ENCODE peak calls at places on chromosomes 6 and 20, in eight cellular contexts. One of them, this sample, is unnamed. For H3K4me1, the result is how much of the 10 kb centered on the place peaks cover.

GRCh38 chr20:63626424-63627128 is at the start of gene GMEB2:
- DNase-seq in left ventricle myocardium inferior: peak
- DNase-seq in GM23248: no peak
- DNase-seq in psoas muscle: peak
- DNase-seq in fibroblast of lung: no peak
- DNase-seq in colonic mucosa: peak
- DNase-seq in tibial nerve: peak
- DNase-seq in heart right ventricle: peak
- DNase-seq in this sample: peak

GRCh38 chr20:4358566-4358965 is 343.2 kb upstream of the RNF24 start:
- DNase-seq in heart right ventricle: no peak
- DNase-seq in fibroblast of lung: no peak
- DNase-seq in tibial nerve: no peak
- DNase-seq in colonic mucosa: no peak
- DNase-seq in GM23248: no peak
- DNase-seq in left ventricle myocardium inferior: no peak
- DNase-seq in psoas muscle: no peak
- DNase-seq in this sample: peak

GRCh38 chr20:22928679-22929078 is 106.4 kb upstream of the SSTR4 start:
- DNase-seq in psoas muscle: no peak
- DNase-seq in GM23248: no peak
- DNase-seq in tibial nerve: no peak
- DNase-seq in left ventricle myocardium inferior: no peak
- DNase-seq in colonic mucosa: no peak
- DNase-seq in fibroblast of lung: no peak
- DNase-seq in heart right ventricle: no peak
- DNase-seq in this sample: no peak

GRCh38 chr6:39079726-39080125 is 31.1 kb downstream of the GLP1R start:
- DNase-seq in tibial nerve: no peak
- DNase-seq in GM23248: no peak
- DNase-seq in heart right ventricle: no peak
- DNase-seq in colonic mucosa: no peak
- DNase-seq in left ventricle myocardium inferior: no peak
- DNase-seq in fibroblast of lung: no peak
- DNase-seq in psoas muscle: no peak
- DNase-seq in this sample: no peak

GRCh38 chr20:61303675-61304074 is 51.6 kb downstream of the CDH4 start:
- DNase-seq in left ventricle myocardium inferior: no peak
- DNase-seq in psoas muscle: no peak
- DNase-seq in tibial nerve: no peak
- DNase-seq in fibroblast of lung: no peak
- DNase-seq in heart right ventricle: no peak
- DNase-seq in GM23248: no peak
- DNase-seq in colonic mucosa: no peak
- DNase-seq in this sample: no peak

GRCh38 chr20:45343867-45344721 is 4.1 kb downstream of the SDC4 start:
- DNase-seq in left ventricle myocardium inferior: no peak
- DNase-seq in tibial nerve: no peak
- DNase-seq in colonic mucosa: peak
- DNase-seq in heart right ventricle: no peak
- DNase-seq in psoas muscle: peak
- DNase-seq in fibroblast of lung: peak
- DNase-seq in GM23248: peak
- DNase-seq in this sample: no peak

GRCh38 chr6:169833258-169833794 is 81.9 kb downstream of the ERMARD start:
- DNase-seq in heart right ventricle: no peak
- DNase-seq in left ventricle myocardium inferior: no peak
- DNase-seq in psoas muscle: no peak
- DNase-seq in colonic mucosa: no peak
- DNase-seq in tibial nerve: no peak
- DNase-seq in GM23248: peak
- DNase-seq in fibroblast of lung: no peak
- DNase-seq in this sample: no peak

GRCh38 chr6:146544783-146545182 is 1.1 kb downstream of the RAB32 start:
- DNase-seq in GM23248: peak
- DNase-seq in left ventricle myocardium inferior: no peak
- DNase-seq in psoas muscle: no peak
- DNase-seq in fibroblast of lung: peak
- DNase-seq in colonic mucosa: peak
- DNase-seq in tibial nerve: no peak
- DNase-seq in heart right ventricle: no peak
- DNase-seq in this sample: peak

GRCh38 chr20:58086763-58087566 is 141.5 kb downstream of the ANKRD60 start:
- DNase-seq in heart right ventricle: no peak
- DNase-seq in left ventricle myocardium inferior: no peak
- DNase-seq in tibial nerve: peak
- DNase-seq in fibroblast of lung: peak
- DNase-seq in psoas muscle: no peak
- DNase-seq in GM23248: peak
- DNase-seq in colonic mucosa: peak
- DNase-seq in this sample: peak

GRCh38 chr6:8392569-8392968 is 42.8 kb downstream of the SLC35B3 start:
- DNase-seq in fibroblast of lung: no peak
- DNase-seq in GM23248: no peak
- DNase-seq in psoas muscle: no peak
- DNase-seq in left ventricle myocardium inferior: no peak
- DNase-seq in heart right ventricle: no peak
- DNase-seq in colonic mucosa: peak
- DNase-seq in tibial nerve: no peak
- DNase-seq in this sample: no peak

GRCh38 chr6:24719125-24719931 is at the start of gene C6orf62:
- DNase-seq in left ventricle myocardium inferior: no peak
- DNase-seq in tibial nerve: no peak
- DNase-seq in fibroblast of lung: peak
- DNase-seq in colonic mucosa: peak
- DNase-seq in heart right ventricle: no peak
- DNase-seq in psoas muscle: no peak
- DNase-seq in GM23248: peak
- DNase-seq in this sample: peak

GRCh38 chr6:139249387-139249786 is 42.4 kb downstream of the TXLNB start:
- DNase-seq in GM23248: no peak
- DNase-seq in psoas muscle: no peak
- DNase-seq in tibial nerve: no peak
- DNase-seq in fibroblast of lung: peak
- DNase-seq in heart right ventricle: no peak
- DNase-seq in left ventricle myocardium inferior: no peak
- DNase-seq in colonic mucosa: no peak
- DNase-seq in this sample: no peak

GRCh38 chr6:43500921-43501320 is 9.2 kb downstream of the LRRC73 start:
- DNase-seq in left ventricle myocardium inferior: no peak
- DNase-seq in fibroblast of lung: no peak
- DNase-seq in psoas muscle: no peak
- DNase-seq in tibial nerve: no peak
- DNase-seq in GM23248: no peak
- DNase-seq in colonic mucosa: no peak
- DNase-seq in heart right ventricle: no peak
- DNase-seq in this sample: no peak

GRCh38 chr6:139754898-139755754 is 380.7 kb upstream of the CITED2 start:
- DNase-seq in psoas muscle: no peak
- DNase-seq in GM23248: peak
- DNase-seq in fibroblast of lung: no peak
- DNase-seq in heart right ventricle: no peak
- DNase-seq in tibial nerve: no peak
- DNase-seq in colonic mucosa: no peak
- DNase-seq in left ventricle myocardium inferior: no peak
- DNase-seq in this sample: no peak

GRCh38 chr20:32302507-32302872 is 25.0 kb downstream of the KIF3B start:
- DNase-seq in fibroblast of lung: no peak
- DNase-seq in heart right ventricle: no peak
- DNase-seq in tibial nerve: no peak
- DNase-seq in colonic mucosa: no peak
- DNase-seq in left ventricle myocardium inferior: no peak
- DNase-seq in GM23248: no peak
- DNase-seq in psoas muscle: no peak
- DNase-seq in this sample: no peak

GRCh38 chr6:30067460-30068139 is 602 bp downstream of the PPP1R11 start:
- DNase-seq in tibial nerve: peak
- DNase-seq in left ventricle myocardium inferior: no peak
- DNase-seq in GM23248: peak
- DNase-seq in fibroblast of lung: no peak
- DNase-seq in colonic mucosa: no peak
- DNase-seq in heart right ventricle: no peak
- DNase-seq in psoas muscle: no peak
- DNase-seq in this sample: no peak

GRCh38 chr6:167760979-167761793 is 65.5 kb upstream of the AFDN start:
- DNase-seq in colonic mucosa: no peak
- DNase-seq in GM23248: no peak
- DNase-seq in heart right ventricle: peak
- DNase-seq in left ventricle myocardium inferior: peak
- DNase-seq in psoas muscle: no peak
- DNase-seq in fibroblast of lung: peak
- DNase-seq in tibial nerve: peak
- DNase-seq in this sample: peak

GRCh38 chr20:40254023-40254772 is 434.8 kb downstream of the MAFB start:
- DNase-seq in tibial nerve: no peak
- DNase-seq in GM23248: peak
- DNase-seq in fibroblast of lung: no peak
- DNase-seq in heart right ventricle: peak
- DNase-seq in left ventricle myocardium inferior: no peak
- DNase-seq in colonic mucosa: no peak
- DNase-seq in psoas muscle: no peak
- DNase-seq in this sample: peak

DNA sequence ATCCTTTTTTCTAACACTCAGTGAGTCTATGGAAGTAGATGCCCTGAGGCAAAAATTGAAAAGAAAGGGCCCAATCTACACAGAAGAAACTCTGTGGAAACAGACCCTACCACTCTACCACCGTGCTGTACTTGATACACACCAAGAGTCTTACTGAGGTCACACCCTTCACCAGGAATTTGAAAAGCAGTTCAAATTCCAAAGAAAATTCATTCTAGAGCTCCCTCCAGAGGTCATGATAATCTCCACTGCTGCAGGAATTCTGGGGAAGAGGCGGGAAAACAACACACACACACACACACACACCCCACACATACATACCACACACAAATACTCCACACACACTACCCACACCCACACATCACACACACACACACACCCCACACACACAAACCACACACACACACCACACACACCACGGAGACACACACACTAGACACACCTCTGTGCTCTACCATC is 336.8 kb downstream of the HDGFL1 start:
- DNase-seq in heart right ventricle: no peak
- DNase-seq in colonic mucosa: no peak
- DNase-seq in GM23248: peak
- DNase-seq in fibroblast of lung: peak
- DNase-seq in tibial nerve: no peak
- DNase-seq in psoas muscle: no peak
- DNase-seq in left ventricle myocardium inferior: no peak
- DNase-seq in this sample: no peak
- H3K27ac ChIP-seq in heart right ventricle: no peak
- H3K27ac ChIP-seq in colonic mucosa: no peak
- H3K27ac ChIP-seq in GM23248: no peak
- H3K27ac ChIP-seq in fibroblast of lung: no peak
- H3K27ac ChIP-seq in tibial nerve: no peak
- H3K27ac ChIP-seq in psoas muscle: no peak
- H3K27ac ChIP-seq in left ventricle myocardium inferior: no peak
- H3K27ac ChIP-seq in this sample: no peak

DNA sequence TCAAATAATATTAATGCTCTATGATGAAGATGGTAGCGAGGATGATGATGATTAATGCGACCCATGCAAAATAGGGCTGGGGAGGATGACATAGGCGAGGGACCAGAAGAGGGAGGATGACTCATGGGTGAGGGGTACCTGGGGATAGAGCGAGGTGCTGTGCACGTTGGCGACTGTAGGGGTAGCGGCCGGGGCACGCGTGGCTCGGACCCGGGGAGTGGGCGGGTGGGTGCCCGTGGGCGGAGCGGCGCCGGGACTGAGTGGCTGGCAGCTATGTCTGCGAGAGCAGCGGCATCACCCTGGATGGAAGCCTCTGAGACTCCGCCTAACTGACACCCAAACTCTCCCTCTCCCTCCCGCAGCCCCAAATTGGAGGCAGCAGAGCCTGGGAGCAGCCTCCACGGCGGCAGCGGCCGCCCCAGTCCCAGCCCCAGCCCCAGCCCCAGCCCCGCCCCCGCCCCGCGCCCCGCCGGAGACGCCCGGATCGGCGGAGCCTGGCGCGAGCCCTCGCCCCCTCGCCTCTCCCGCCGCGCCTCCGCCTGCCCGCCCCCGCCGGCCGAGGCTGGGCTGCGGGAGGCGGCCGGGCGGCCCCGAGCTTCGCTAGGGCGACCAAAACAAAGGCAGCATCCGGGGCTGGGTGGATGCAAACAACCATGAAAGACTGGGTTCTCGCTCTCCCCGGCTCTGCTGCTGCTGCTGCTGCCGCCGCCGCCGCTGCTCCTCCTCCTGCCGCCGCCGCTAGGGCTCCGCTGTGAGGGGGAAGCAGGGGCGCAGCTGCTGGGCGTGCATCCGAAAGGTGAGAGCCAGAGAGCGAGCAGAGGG is at the start of gene RIMS1:
- DNase-seq in colonic mucosa: no peak
- DNase-seq in GM23248: peak
- DNase-seq in psoas muscle: peak
- DNase-seq in tibial nerve: no peak
- DNase-seq in fibroblast of lung: peak
- DNase-seq in left ventricle myocardium inferior: no peak
- DNase-seq in heart right ventricle: peak
- DNase-seq in this sample: peak
- H3K4me3 ChIP-seq in colonic mucosa: no peak
- H3K4me3 ChIP-seq in GM23248: peak
- H3K4me3 ChIP-seq in psoas muscle: peak
- H3K4me3 ChIP-seq in tibial nerve: peak
- H3K4me3 ChIP-seq in fibroblast of lung: peak
- H3K4me3 ChIP-seq in left ventricle myocardium inferior: peak
- H3K4me3 ChIP-seq in heart right ventricle: peak
- H3K4me3 ChIP-seq in this sample: peak

DNA sequence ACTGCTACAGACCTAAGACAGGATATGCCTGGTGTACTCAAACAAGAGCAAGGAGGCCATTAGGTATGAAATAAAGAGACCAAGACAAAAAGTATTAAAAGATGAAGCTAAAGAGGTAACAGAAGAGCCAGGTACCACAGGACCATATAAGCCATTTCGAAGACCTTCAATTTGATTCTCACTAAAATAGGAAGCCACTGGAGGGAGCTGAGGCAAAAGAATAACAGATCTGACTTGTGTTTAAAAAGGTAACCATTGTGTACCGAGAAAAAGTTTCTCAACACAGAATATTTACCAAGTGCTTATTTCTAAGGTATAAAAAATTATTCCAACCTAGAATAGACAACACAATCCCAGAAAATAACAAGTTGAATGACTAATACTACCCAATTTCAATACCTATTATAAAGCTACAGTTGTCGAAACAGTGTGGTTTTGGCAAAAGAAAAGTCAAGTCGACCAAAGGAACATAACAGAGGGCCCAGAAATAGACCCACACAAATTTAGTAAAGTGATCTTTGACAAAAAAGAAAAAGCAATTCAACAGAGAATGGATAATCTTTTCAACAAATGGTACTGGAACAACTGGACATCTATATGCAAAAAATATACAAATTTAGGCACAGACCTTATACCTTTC is 125.3 kb upstream of the DST start:
- DNase-seq in fibroblast of lung: no peak
- DNase-seq in GM23248: no peak
- DNase-seq in psoas muscle: no peak
- DNase-seq in left ventricle myocardium inferior: no peak
- DNase-seq in heart right ventricle: no peak
- DNase-seq in tibial nerve: no peak
- DNase-seq in colonic mucosa: no peak
- DNase-seq in this sample: no peak
- H3K4me1 ChIP-seq in fibroblast of lung: under half
- H3K4me1 ChIP-seq in GM23248: half or more
- H3K4me1 ChIP-seq in psoas muscle: half or more
- H3K4me1 ChIP-seq in left ventricle myocardium inferior: half or more
- H3K4me1 ChIP-seq in heart right ventricle: half or more
- H3K4me1 ChIP-seq in tibial nerve: under half
- H3K4me1 ChIP-seq in colonic mucosa: under half
- H3K4me1 ChIP-seq in this sample: under half

GRCh38 chr6:12134991-12135390 is 122.9 kb downstream of the HIVEP1 start:
- DNase-seq in fibroblast of lung: no peak
- DNase-seq in colonic mucosa: no peak
- DNase-seq in GM23248: no peak
- DNase-seq in left ventricle myocardium inferior: no peak
- DNase-seq in tibial nerve: no peak
- DNase-seq in psoas muscle: no peak
- DNase-seq in heart right ventricle: no peak
- DNase-seq in this sample: no peak
- H3K27ac ChIP-seq in fibroblast of lung: no peak
- H3K27ac ChIP-seq in colonic mucosa: no peak
- H3K27ac ChIP-seq in GM23248: no peak
- H3K27ac ChIP-seq in left ventricle myocardium inferior: no peak
- H3K27ac ChIP-seq in tibial nerve: no peak
- H3K27ac ChIP-seq in psoas muscle: no peak
- H3K27ac ChIP-seq in heart right ventricle: no peak
- H3K27ac ChIP-seq in this sample: no peak

This sample was measured in right cardiac atrium.